ENCODE peak calls at places on chromosome 1, in nine cellular contexts. Q is heart left ventricle, I is sigmoid colon, E is NB4, B is GM12892, O is uterus, T is breast epithelium, A is IMR-90, P is esophagus squamous epithelium. K is an unnamed sample.

GRCh38 chr1:212595787-212596714 is 12.5 kb upstream of the ATF3 start:
- DNase-seq in E (peak), A (peak), O (no peak), P (no peak), T (peak), Q (no peak), B (peak), I (no peak), K (peak)

GRCh38 chr1:37851782-37852210 is 7.6 kb downstream of the MTF1 start:
- DNase-seq in Q (no peak), I (no peak), B (no peak), E (peak), O (no peak), T (no peak), P (no peak), A (peak), K (no peak)

GRCh38 chr1:225534135-225534534 is 106.3 kb upstream of the LBR start:
- DNase-seq in Q (no peak), P (no peak), T (no peak), B (no peak), A (no peak), O (no peak), E (no peak), I (no peak), K (no peak)

GRCh38 chr1:228984646-228985631 is 249.7 kb downstream of the RHOU start:
- DNase-seq in O (no peak), A (no peak), P (no peak), I (no peak), Q (no peak), B (no peak), T (no peak), E (no peak), K (no peak)

GRCh38 chr1:51740652-51741051 is 123.8 kb downstream of the OSBPL9 start:
- DNase-seq in B (no peak), Q (no peak), I (no peak), E (no peak), O (no peak), T (no peak), P (no peak), A (no peak), K (no peak)

GRCh38 chr1:229991104-229991513 is 75.9 kb upstream of the GALNT2 start:
- DNase-seq in P (no peak), B (no peak), T (no peak), Q (no peak), O (no peak), A (no peak), I (no peak), E (no peak), K (no peak)

GRCh38 chr1:162823231-162823630 is 32.7 kb downstream of the HSD17B7 start:
- DNase-seq in O (no peak), E (no peak), I (no peak), A (no peak), B (no peak), P (no peak), Q (no peak), T (no peak), K (no peak)

GRCh38 chr1:54668567-54668966 is 27.0 kb downstream of the MROH7 start:
- DNase-seq in E (peak), B (no peak), O (no peak), A (no peak), I (no peak), P (no peak), T (no peak), Q (no peak), K (no peak)

GRCh38 chr1:40303051-40303771 is 13.9 kb downstream of the COL9A2 start:
- DNase-seq in E (no peak), I (no peak), P (no peak), O (no peak), B (no peak), A (no peak), Q (no peak), T (no peak), K (no peak)

GRCh38 chr1:48109390-48110009 is 112.3 kb upstream of the TRABD2B start:
- DNase-seq in Q (peak), E (peak), A (peak), O (no peak), I (no peak), B (no peak), P (no peak), T (no peak), K (no peak)

GRCh38 chr1:16204634-16205332 is 7.7 kb downstream of the ARHGEF19 start:
- DNase-seq in B (no peak), A (no peak), P (no peak), I (peak), O (no peak), T (no peak), E (peak), Q (no peak), K (no peak)

GRCh38 chr1:2494323-2494693 is 18.2 kb downstream of the PLCH2 start:
- DNase-seq in T (no peak), P (no peak), Q (no peak), E (peak), A (peak), O (peak), I (peak), B (no peak), K (peak)

GRCh38 chr1:20633190-20634064 is at the start of gene PINK1:
- DNase-seq in T (peak), O (peak), Q (peak), A (peak), E (peak), P (no peak), I (peak), B (peak), K (peak)

GRCh38 chr1:108000620-108001105 is 35.7 kb upstream of the VAV3 start:
- DNase-seq in Q (peak), O (peak), I (peak), B (no peak), T (peak), A (peak), P (no peak), E (no peak), K (peak)

GRCh38 chr1:168288311-168289052 is 7.8 kb downstream of the TBX19 start:
- DNase-seq in P (no peak), T (no peak), B (no peak), O (no peak), E (no peak), A (peak), Q (no peak), I (no peak), K (no peak)

GRCh38 chr1:220810179-220810653 is 23.5 kb downstream of the MTARC1 start:
- DNase-seq in I (peak), P (peak), O (peak), E (peak), Q (peak), T (peak), A (peak), B (peak), K (peak)

GRCh38 chr1:226984521-226985238 is 44.6 kb downstream of the COQ8A start:
- DNase-seq in Q (peak), T (no peak), I (peak), P (no peak), A (no peak), O (no peak), E (no peak), B (no peak), K (no peak)

GRCh38 chr1:81254560-81254959 is 546.2 kb upstream of the ADGRL2 start:
- DNase-seq in I (no peak), O (no peak), T (no peak), E (no peak), Q (no peak), P (no peak), B (no peak), A (no peak), K (peak)

GRCh38 chr1:22163137-22163536 is 20.2 kb upstream of the WNT4 start:
- DNase-seq in I (no peak), P (no peak), E (no peak), O (no peak), Q (no peak), B (no peak), A (no peak), T (no peak), K (no peak)

GRCh38 chr1:183138301-183138700 is 47.8 kb upstream of the LAMC2 start:
- DNase-seq in E (no peak), Q (no peak), I (no peak), O (no peak), P (no peak), A (no peak), B (no peak), T (no peak), K (no peak)

GRCh38 chr1:154992721-154993571 is 440 bp upstream of the LENEP start:
- DNase-seq in Q (no peak), T (no peak), E (no peak), A (peak), O (no peak), B (no peak), I (no peak), P (no peak), K (no peak)

GRCh38 chr1:97243973-97244560 is 522.5 kb downstream of the PTBP2 start:
- DNase-seq in O (no peak), P (no peak), E (peak), I (no peak), T (no peak), A (peak), Q (no peak), B (no peak), K (no peak)

GRCh38 chr1:167601442-167602380 is 28.3 kb upstream of the RCSD1 start:
- DNase-seq in O (peak), P (no peak), E (peak), Q (peak), A (no peak), T (peak), I (peak), B (peak), K (no peak)

GRCh38 chr1:112975336-112975735 is 19.3 kb upstream of the SLC16A1 start:
- DNase-seq in T (no peak), P (no peak), E (no peak), A (no peak), B (no peak), I (no peak), Q (no peak), O (no peak), K (no peak)

GRCh38 chr1:196678510-196678884 is 26.7 kb downstream of the CFH start:
- DNase-seq in Q (no peak), E (no peak), B (no peak), A (peak), O (no peak), I (no peak), T (no peak), P (no peak), K (no peak)

GRCh38 chr1:147837845-147838363 is 64.7 kb upstream of the GJA8 start:
- DNase-seq in Q (no peak), A (no peak), E (no peak), O (no peak), P (no peak), B (no peak), T (no peak), I (no peak), K (no peak)

GRCh38 chr1:53020588-53020987 is 41.4 kb upstream of the PODN start:
- DNase-seq in I (no peak), Q (no peak), P (no peak), E (no peak), T (no peak), A (no peak), B (no peak), O (no peak), K (no peak)

GRCh38 chr1:53011175-53011574 is 50.8 kb upstream of the PODN start:
- DNase-seq in Q (no peak), T (no peak), O (no peak), I (no peak), A (no peak), B (no peak), E (no peak), P (no peak), K (no peak)

GRCh38 chr1:53015508-53015860 is 46.5 kb upstream of the PODN start:
- DNase-seq in A (no peak), T (no peak), P (no peak), B (no peak), O (no peak), E (no peak), I (no peak), Q (no peak), K (no peak)

GRCh38 chr1:53016705-53017104 is 45.3 kb upstream of the PODN start:
- DNase-seq in E (no peak), P (no peak), I (no peak), A (peak), Q (no peak), T (no peak), O (no peak), B (no peak), K (no peak)

DNA sequence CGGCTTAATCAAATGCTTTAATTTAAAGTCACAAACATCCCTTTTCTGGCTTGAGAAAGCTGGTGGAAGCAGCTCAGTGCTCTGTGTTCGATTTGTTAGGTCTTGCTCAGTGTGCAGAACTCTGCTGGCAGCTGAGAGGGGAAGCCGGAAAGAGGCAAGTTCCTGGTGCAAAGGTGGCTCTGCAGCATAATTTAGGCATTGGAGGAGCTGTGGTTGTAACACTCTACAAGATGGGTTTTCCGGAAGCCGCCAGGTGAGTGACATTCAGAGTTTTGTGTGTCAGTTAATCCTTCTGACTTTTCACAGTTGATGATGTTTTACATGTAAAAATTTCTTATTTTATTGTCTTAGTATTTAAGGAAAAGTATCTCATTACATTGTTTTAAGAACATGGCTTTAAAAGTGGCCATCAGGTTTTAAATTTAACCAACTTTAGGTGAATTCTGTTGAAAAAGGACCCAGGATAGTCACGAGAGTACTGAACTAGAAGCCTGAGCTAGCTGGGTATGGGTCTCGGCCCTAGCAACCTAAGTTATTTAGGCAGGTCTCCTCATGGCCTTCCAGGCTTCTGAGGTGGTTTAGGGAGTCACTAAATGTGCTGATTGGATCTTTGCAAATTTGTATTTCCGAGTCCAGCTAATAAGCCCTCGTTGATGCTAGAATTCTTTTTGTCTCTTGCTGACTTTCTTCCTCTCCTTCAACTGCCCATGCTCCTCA is 47.1 kb upstream of the PODN start:
- DNase-seq in A (peak), Q (peak), B (peak), E (peak), O (peak), I (peak), P (peak), T (peak), K (peak)
- TF ChIP-seq POLR2A in A (no peak), Q (no peak), B (peak), E (peak), O (no peak), I (no peak), P (no peak), T (no peak), K (peak)

DNA sequence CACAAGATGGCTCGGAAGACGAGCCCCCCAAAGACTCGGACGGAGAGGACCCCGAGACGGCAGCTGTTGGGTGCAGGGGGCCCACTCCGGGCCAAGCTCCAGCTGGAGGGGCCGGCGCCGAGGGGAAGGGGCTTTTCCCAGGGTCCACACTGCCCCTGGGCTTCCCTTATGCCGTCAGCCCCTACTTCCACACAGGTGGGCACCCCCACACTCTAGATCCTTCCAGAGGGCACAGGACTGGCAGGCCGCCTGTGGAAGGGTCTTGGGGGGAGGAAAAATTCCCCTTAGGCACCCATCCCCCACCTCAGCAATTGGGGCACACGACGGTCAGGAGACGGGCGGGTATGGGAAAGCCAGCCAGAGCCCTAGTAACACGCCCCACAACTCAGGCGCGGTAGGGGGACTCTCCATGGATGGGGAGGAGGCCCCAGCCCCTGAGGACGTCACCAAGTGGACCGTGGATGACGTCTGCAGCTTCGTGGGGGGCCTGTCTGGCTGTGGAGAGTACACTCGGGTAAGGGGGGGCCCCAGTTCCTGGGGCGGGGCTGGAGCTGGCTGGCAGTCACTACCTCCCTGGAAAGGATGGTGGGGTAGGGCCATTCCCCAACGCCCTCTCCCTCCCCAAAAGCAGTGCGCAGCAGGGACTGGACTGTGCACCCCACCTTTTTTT is 16.1 kb downstream of the NOC2L start:
- DNase-seq in T (no peak), B (no peak), A (peak), Q (peak), P (no peak), O (peak), E (no peak), I (peak), K (no peak)
- TF ChIP-seq POLR2A in T (no peak), B (peak), A (no peak), Q (no peak), P (no peak), O (no peak), E (no peak), I (no peak), K (no peak)

GRCh38 chr1:90211101-90211500 is 216.2 kb downstream of the ZNF326 start:
- DNase-seq in E (no peak), T (no peak), A (no peak), I (no peak), Q (no peak), O (no peak), B (no peak), P (no peak), K (no peak)
- TF ChIP-seq POLR2A in E (no peak), T (no peak), A (no peak), I (no peak), Q (no peak), O (no peak), B (no peak), P (no peak), K (no peak)

DNA sequence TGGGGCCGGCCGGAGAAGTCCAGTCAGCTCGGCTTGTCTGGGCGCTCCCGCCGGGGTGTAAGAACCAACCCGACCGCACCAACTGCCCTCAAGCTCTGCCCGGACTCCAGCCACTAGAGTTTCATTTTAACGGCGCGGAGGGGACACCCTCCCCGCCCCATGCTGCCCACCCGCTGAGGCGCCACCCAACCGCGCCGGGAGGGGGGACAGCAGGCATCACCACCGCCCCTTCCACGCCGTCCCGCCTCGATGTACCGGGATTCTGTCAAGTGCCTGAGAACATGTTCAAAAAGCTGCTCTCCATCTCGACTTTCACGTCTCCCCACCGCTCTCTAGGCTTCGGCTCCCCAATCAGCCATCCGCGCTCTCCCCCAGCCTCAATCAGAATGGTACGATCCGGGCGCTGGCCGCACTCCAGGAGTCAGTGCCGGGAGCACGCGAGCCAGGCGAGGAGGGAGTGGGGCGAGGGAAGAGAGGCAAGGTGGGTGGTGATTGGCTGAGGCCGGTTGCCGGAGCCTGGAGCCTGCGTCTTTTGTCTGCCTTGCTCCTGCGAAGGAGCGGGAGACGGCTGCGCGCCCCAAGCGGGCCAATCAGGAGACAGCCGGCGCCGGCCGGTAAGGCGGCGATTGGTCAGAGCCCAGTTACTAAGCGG is at the start of gene PIK3R3:
- DNase-seq in Q (peak), T (peak), P (peak), B (peak), E (peak), O (peak), A (peak), I (peak), K (peak)
- TF ChIP-seq POLR2A in Q (peak), T (peak), P (no peak), B (peak), E (peak), O (peak), A (peak), I (peak), K (peak)

DNA sequence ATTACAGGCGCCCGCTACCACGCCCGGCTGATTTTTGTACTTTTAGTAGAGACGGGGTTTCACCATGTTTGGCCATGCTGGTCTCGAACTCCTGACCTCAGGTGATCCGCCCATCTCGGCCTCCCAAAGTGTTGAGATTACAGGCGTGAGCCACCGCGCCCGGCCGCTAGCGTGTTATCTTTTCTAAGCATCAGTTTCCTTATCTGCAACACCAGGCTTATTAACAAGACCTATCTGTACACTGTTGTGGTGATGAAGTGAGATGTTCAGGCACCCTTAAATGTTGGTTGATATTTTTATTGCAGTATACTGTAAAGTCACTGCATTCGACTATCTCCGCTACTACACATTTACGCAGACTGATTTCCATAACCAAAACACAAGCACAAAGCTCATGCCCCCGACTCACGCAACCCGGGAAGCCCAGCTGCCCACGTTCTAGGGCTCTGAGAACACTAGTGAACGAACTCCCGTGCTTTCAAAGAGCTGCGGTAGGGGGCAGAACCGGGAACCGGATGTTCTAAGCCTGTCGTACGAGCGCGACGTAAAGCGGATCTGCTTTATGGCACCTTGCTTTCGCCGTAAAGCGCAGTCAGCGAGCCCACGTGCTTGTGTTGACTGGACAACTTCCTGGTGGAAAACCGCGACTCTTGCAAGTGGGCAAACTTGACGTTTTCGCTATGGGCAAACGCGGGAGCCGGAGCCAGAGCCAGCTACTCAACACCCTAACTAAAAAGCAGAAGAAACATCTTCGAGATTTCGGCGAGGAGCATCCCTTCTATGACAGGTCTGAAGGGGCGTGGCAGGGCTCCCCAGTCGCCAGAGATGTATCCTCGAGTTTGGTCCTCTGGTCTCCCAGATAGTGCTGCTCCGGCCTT is at the start of gene UTP25:
- DNase-seq in T (peak), Q (peak), A (peak), E (peak), O (peak), B (peak), P (peak), I (peak), K (peak)
- TF ChIP-seq POLR2A in T (no peak), Q (peak), A (no peak), E (peak), O (no peak), B (peak), P (no peak), I (no peak), K (peak)

GRCh38 chr1:175192630-175193338 is at the start of gene KIAA0040:
- DNase-seq in Q (peak), B (peak), I (peak), O (peak), T (peak), P (no peak), A (no peak), E (peak), K (no peak)
- TF ChIP-seq POLR2A in Q (peak), B (peak), I (no peak), O (no peak), T (no peak), P (no peak), A (no peak), E (no peak), K (no peak)